ENCODE peak calls at places on chromosomes 5 and 9, in five cellular contexts. One of them, this sample, is unnamed.

GRCh38 chr9:112086627-112087026 is 88.5 kb downstream of the SUSD1 start:
- DNase-seq in adipocyte: peak
- DNase-seq in NCI-H510A treated with DMSO at 0.1 percent for 48 hours: peak
- DNase-seq in stimulated activated CD8-positive, alpha-beta memory T cell treated with anti-CD3 and anti-CD28 coated beads, Interleukin-2, amount 100 ng/mL, for 48 hours: no peak
- DNase-seq in LoVo: peak
- DNase-seq in this sample: no peak

GRCh38 chr5:119070578-119070827 is 384 bp upstream of the DMXL1 start:
- DNase-seq in adipocyte: peak
- DNase-seq in NCI-H510A treated with DMSO at 0.1 percent for 48 hours: peak
- DNase-seq in stimulated activated CD8-positive, alpha-beta memory T cell treated with anti-CD3 and anti-CD28 coated beads, Interleukin-2, amount 100 ng/mL, for 48 hours: peak
- DNase-seq in LoVo: no peak
- DNase-seq in this sample: peak

GRCh38 chr5:156913719-156914370 is 49.2 kb downstream of the TIMD4 start:
- DNase-seq in adipocyte: no peak
- DNase-seq in NCI-H510A treated with DMSO at 0.1 percent for 48 hours: peak
- DNase-seq in stimulated activated CD8-positive, alpha-beta memory T cell treated with anti-CD3 and anti-CD28 coated beads, Interleukin-2, amount 100 ng/mL, for 48 hours: no peak
- DNase-seq in LoVo: no peak
- DNase-seq in this sample: peak

GRCh38 chr5:38032149-38032548 is 192.3 kb upstream of the GDNF start:
- DNase-seq in adipocyte: no peak
- DNase-seq in NCI-H510A treated with DMSO at 0.1 percent for 48 hours: no peak
- DNase-seq in stimulated activated CD8-positive, alpha-beta memory T cell treated with anti-CD3 and anti-CD28 coated beads, Interleukin-2, amount 100 ng/mL, for 48 hours: no peak
- DNase-seq in LoVo: no peak
- DNase-seq in this sample: no peak

GRCh38 chr9:100784755-100785154 is 206.9 kb downstream of the CAVIN4 start:
- DNase-seq in adipocyte: no peak
- DNase-seq in NCI-H510A treated with DMSO at 0.1 percent for 48 hours: no peak
- DNase-seq in stimulated activated CD8-positive, alpha-beta memory T cell treated with anti-CD3 and anti-CD28 coated beads, Interleukin-2, amount 100 ng/mL, for 48 hours: no peak
- DNase-seq in LoVo: no peak
- DNase-seq in this sample: no peak

GRCh38 chr9:19138084-19138483 is 10.8 kb upstream of the PLIN2 start:
- DNase-seq in adipocyte: no peak
- DNase-seq in NCI-H510A treated with DMSO at 0.1 percent for 48 hours: no peak
- DNase-seq in stimulated activated CD8-positive, alpha-beta memory T cell treated with anti-CD3 and anti-CD28 coated beads, Interleukin-2, amount 100 ng/mL, for 48 hours: no peak
- DNase-seq in LoVo: no peak
- DNase-seq in this sample: peak

GRCh38 chr5:134540747-134541733 is 15.6 kb downstream of the JADE2 start:
- DNase-seq in adipocyte: no peak
- DNase-seq in NCI-H510A treated with DMSO at 0.1 percent for 48 hours: peak
- DNase-seq in stimulated activated CD8-positive, alpha-beta memory T cell treated with anti-CD3 and anti-CD28 coated beads, Interleukin-2, amount 100 ng/mL, for 48 hours: no peak
- DNase-seq in LoVo: no peak
- DNase-seq in this sample: no peak

GRCh38 chr5:98349251-98349989 is 424.0 kb upstream of the RGMB start:
- DNase-seq in adipocyte: peak
- DNase-seq in NCI-H510A treated with DMSO at 0.1 percent for 48 hours: no peak
- DNase-seq in stimulated activated CD8-positive, alpha-beta memory T cell treated with anti-CD3 and anti-CD28 coated beads, Interleukin-2, amount 100 ng/mL, for 48 hours: no peak
- DNase-seq in LoVo: peak
- DNase-seq in this sample: no peak

GRCh38 chr5:114305402-114306207 is 56.3 kb upstream of the KCNN2 start:
- DNase-seq in adipocyte: peak
- DNase-seq in NCI-H510A treated with DMSO at 0.1 percent for 48 hours: no peak
- DNase-seq in stimulated activated CD8-positive, alpha-beta memory T cell treated with anti-CD3 and anti-CD28 coated beads, Interleukin-2, amount 100 ng/mL, for 48 hours: no peak
- DNase-seq in LoVo: no peak
- DNase-seq in this sample: peak

GRCh38 chr5:593511-593910 is 18.6 kb upstream of the CEP72 start:
- DNase-seq in adipocyte: no peak
- DNase-seq in NCI-H510A treated with DMSO at 0.1 percent for 48 hours: no peak
- DNase-seq in stimulated activated CD8-positive, alpha-beta memory T cell treated with anti-CD3 and anti-CD28 coated beads, Interleukin-2, amount 100 ng/mL, for 48 hours: no peak
- DNase-seq in LoVo: no peak
- DNase-seq in this sample: no peak

GRCh38 chr9:15235658-15236057 is 71.4 kb downstream of the TTC39B start:
- DNase-seq in adipocyte: no peak
- DNase-seq in NCI-H510A treated with DMSO at 0.1 percent for 48 hours: no peak
- DNase-seq in stimulated activated CD8-positive, alpha-beta memory T cell treated with anti-CD3 and anti-CD28 coated beads, Interleukin-2, amount 100 ng/mL, for 48 hours: no peak
- DNase-seq in LoVo: no peak
- DNase-seq in this sample: no peak

GRCh38 chr9:137156567-137157375 is 13.1 kb downstream of the LRRC26 start:
- DNase-seq in adipocyte: peak
- DNase-seq in NCI-H510A treated with DMSO at 0.1 percent for 48 hours: no peak
- DNase-seq in stimulated activated CD8-positive, alpha-beta memory T cell treated with anti-CD3 and anti-CD28 coated beads, Interleukin-2, amount 100 ng/mL, for 48 hours: peak
- DNase-seq in LoVo: no peak
- DNase-seq in this sample: no peak

GRCh38 chr5:142421158-142421617 is 96.4 kb upstream of the SPRY4 start:
- DNase-seq in adipocyte: no peak
- DNase-seq in NCI-H510A treated with DMSO at 0.1 percent for 48 hours: no peak
- DNase-seq in stimulated activated CD8-positive, alpha-beta memory T cell treated with anti-CD3 and anti-CD28 coated beads, Interleukin-2, amount 100 ng/mL, for 48 hours: no peak
- DNase-seq in LoVo: no peak
- DNase-seq in this sample: no peak

GRCh38 chr5:92687793-92688467 is 893.1 kb downstream of the NR2F1-AS1 start:
- DNase-seq in adipocyte: peak
- DNase-seq in NCI-H510A treated with DMSO at 0.1 percent for 48 hours: no peak
- DNase-seq in stimulated activated CD8-positive, alpha-beta memory T cell treated with anti-CD3 and anti-CD28 coated beads, Interleukin-2, amount 100 ng/mL, for 48 hours: no peak
- DNase-seq in LoVo: no peak
- DNase-seq in this sample: peak

GRCh38 chr9:79764377-79764776 is 192.6 kb downstream of the TLE4 start:
- DNase-seq in adipocyte: peak
- DNase-seq in NCI-H510A treated with DMSO at 0.1 percent for 48 hours: no peak
- DNase-seq in stimulated activated CD8-positive, alpha-beta memory T cell treated with anti-CD3 and anti-CD28 coated beads, Interleukin-2, amount 100 ng/mL, for 48 hours: no peak
- DNase-seq in LoVo: peak
- DNase-seq in this sample: no peak

GRCh38 chr5:124706041-124706440 is 40.4 kb downstream of the ZNF608 start:
- DNase-seq in adipocyte: no peak
- DNase-seq in NCI-H510A treated with DMSO at 0.1 percent for 48 hours: no peak
- DNase-seq in stimulated activated CD8-positive, alpha-beta memory T cell treated with anti-CD3 and anti-CD28 coated beads, Interleukin-2, amount 100 ng/mL, for 48 hours: no peak
- DNase-seq in LoVo: no peak
- DNase-seq in this sample: no peak

GRCh38 chr9:653421-653820 is 188.1 kb upstream of the DMRT1 start:
- DNase-seq in adipocyte: no peak
- DNase-seq in NCI-H510A treated with DMSO at 0.1 percent for 48 hours: no peak
- DNase-seq in stimulated activated CD8-positive, alpha-beta memory T cell treated with anti-CD3 and anti-CD28 coated beads, Interleukin-2, amount 100 ng/mL, for 48 hours: no peak
- DNase-seq in LoVo: no peak
- DNase-seq in this sample: no peak

GRCh38 chr9:105656131-105656921 is 5.9 kb upstream of the TAL2 start:
- DNase-seq in adipocyte: peak
- DNase-seq in NCI-H510A treated with DMSO at 0.1 percent for 48 hours: peak
- DNase-seq in stimulated activated CD8-positive, alpha-beta memory T cell treated with anti-CD3 and anti-CD28 coated beads, Interleukin-2, amount 100 ng/mL, for 48 hours: no peak
- DNase-seq in LoVo: peak
- DNase-seq in this sample: peak

GRCh38 chr5:113345261-113345940 is 89.4 kb downstream of the TSSK1B start:
- DNase-seq in adipocyte: peak
- DNase-seq in NCI-H510A treated with DMSO at 0.1 percent for 48 hours: no peak
- DNase-seq in stimulated activated CD8-positive, alpha-beta memory T cell treated with anti-CD3 and anti-CD28 coated beads, Interleukin-2, amount 100 ng/mL, for 48 hours: no peak
- DNase-seq in LoVo: peak
- DNase-seq in this sample: no peak

GRCh38 chr9:89361816-89362646 is 43.7 kb downstream of the SECISBP2 start:
- DNase-seq in adipocyte: no peak
- DNase-seq in NCI-H510A treated with DMSO at 0.1 percent for 48 hours: no peak
- DNase-seq in stimulated activated CD8-positive, alpha-beta memory T cell treated with anti-CD3 and anti-CD28 coated beads, Interleukin-2, amount 100 ng/mL, for 48 hours: no peak
- DNase-seq in LoVo: no peak
- DNase-seq in this sample: no peak

GRCh38 chr5:120463991-120464626 is at the start of gene PRR16:
- DNase-seq in adipocyte: peak
- DNase-seq in NCI-H510A treated with DMSO at 0.1 percent for 48 hours: peak
- DNase-seq in stimulated activated CD8-positive, alpha-beta memory T cell treated with anti-CD3 and anti-CD28 coated beads, Interleukin-2, amount 100 ng/mL, for 48 hours: no peak
- DNase-seq in LoVo: peak
- DNase-seq in this sample: peak

GRCh38 chr5:151596839-151597539 is 5.9 kb upstream of the FAT2 start:
- DNase-seq in adipocyte: peak
- DNase-seq in NCI-H510A treated with DMSO at 0.1 percent for 48 hours: no peak
- DNase-seq in stimulated activated CD8-positive, alpha-beta memory T cell treated with anti-CD3 and anti-CD28 coated beads, Interleukin-2, amount 100 ng/mL, for 48 hours: no peak
- DNase-seq in LoVo: no peak
- DNase-seq in this sample: no peak

GRCh38 chr5:40277161-40277906 is 402.4 kb upstream of the PTGER4 start:
- DNase-seq in adipocyte: no peak
- DNase-seq in NCI-H510A treated with DMSO at 0.1 percent for 48 hours: no peak
- DNase-seq in stimulated activated CD8-positive, alpha-beta memory T cell treated with anti-CD3 and anti-CD28 coated beads, Interleukin-2, amount 100 ng/mL, for 48 hours: peak
- DNase-seq in LoVo: no peak
- DNase-seq in this sample: no peak

GRCh38 chr5:8907168-8907868 is 638.6 kb downstream of the SEMA5A start:
- DNase-seq in adipocyte: peak
- DNase-seq in NCI-H510A treated with DMSO at 0.1 percent for 48 hours: no peak
- DNase-seq in stimulated activated CD8-positive, alpha-beta memory T cell treated with anti-CD3 and anti-CD28 coated beads, Interleukin-2, amount 100 ng/mL, for 48 hours: no peak
- DNase-seq in LoVo: no peak
- DNase-seq in this sample: no peak

GRCh38 chr5:2750758-2751464 is 566 bp downstream of the IRX2 start:
- DNase-seq in adipocyte: no peak
- DNase-seq in NCI-H510A treated with DMSO at 0.1 percent for 48 hours: no peak
- DNase-seq in stimulated activated CD8-positive, alpha-beta memory T cell treated with anti-CD3 and anti-CD28 coated beads, Interleukin-2, amount 100 ng/mL, for 48 hours: no peak
- DNase-seq in LoVo: no peak
- DNase-seq in this sample: no peak

GRCh38 chr9:104906441-104907277 is 21.3 kb downstream of the ABCA1 start:
- DNase-seq in adipocyte: peak
- DNase-seq in NCI-H510A treated with DMSO at 0.1 percent for 48 hours: no peak
- DNase-seq in stimulated activated CD8-positive, alpha-beta memory T cell treated with anti-CD3 and anti-CD28 coated beads, Interleukin-2, amount 100 ng/mL, for 48 hours: no peak
- DNase-seq in LoVo: no peak
- DNase-seq in this sample: no peak

GRCh38 chr9:8531831-8532230 is 732.3 kb upstream of the DMAC1 start:
- DNase-seq in adipocyte: no peak
- DNase-seq in NCI-H510A treated with DMSO at 0.1 percent for 48 hours: no peak
- DNase-seq in stimulated activated CD8-positive, alpha-beta memory T cell treated with anti-CD3 and anti-CD28 coated beads, Interleukin-2, amount 100 ng/mL, for 48 hours: no peak
- DNase-seq in LoVo: no peak
- DNase-seq in this sample: no peak

GRCh38 chr9:78354980-78355379 is 58.1 kb downstream of the PSAT1 start:
- DNase-seq in adipocyte: no peak
- DNase-seq in NCI-H510A treated with DMSO at 0.1 percent for 48 hours: no peak
- DNase-seq in stimulated activated CD8-positive, alpha-beta memory T cell treated with anti-CD3 and anti-CD28 coated beads, Interleukin-2, amount 100 ng/mL, for 48 hours: no peak
- DNase-seq in LoVo: no peak
- DNase-seq in this sample: no peak

GRCh38 chr5:57097526-57097925 is 76.3 kb upstream of the GPBP1 start:
- DNase-seq in adipocyte: no peak
- DNase-seq in NCI-H510A treated with DMSO at 0.1 percent for 48 hours: no peak
- DNase-seq in stimulated activated CD8-positive, alpha-beta memory T cell treated with anti-CD3 and anti-CD28 coated beads, Interleukin-2, amount 100 ng/mL, for 48 hours: no peak
- DNase-seq in LoVo: no peak
- DNase-seq in this sample: no peak

GRCh38 chr9:129609486-129610192 is 11.3 kb downstream of the C9orf50 start:
- DNase-seq in adipocyte: peak
- DNase-seq in NCI-H510A treated with DMSO at 0.1 percent for 48 hours: no peak
- DNase-seq in stimulated activated CD8-positive, alpha-beta memory T cell treated with anti-CD3 and anti-CD28 coated beads, Interleukin-2, amount 100 ng/mL, for 48 hours: no peak
- DNase-seq in LoVo: no peak
- DNase-seq in this sample: no peak

GRCh38 chr9:65432722-65433323 is 147.8 kb upstream of the FOXD4L5 start:
- DNase-seq in adipocyte: no peak
- DNase-seq in NCI-H510A treated with DMSO at 0.1 percent for 48 hours: no peak
- DNase-seq in stimulated activated CD8-positive, alpha-beta memory T cell treated with anti-CD3 and anti-CD28 coated beads, Interleukin-2, amount 100 ng/mL, for 48 hours: no peak
- DNase-seq in LoVo: no peak
- DNase-seq in this sample: no peak

GRCh38 chr9:126676685-126677143 is 63.0 kb downstream of the LMX1B start:
- DNase-seq in adipocyte: peak
- DNase-seq in NCI-H510A treated with DMSO at 0.1 percent for 48 hours: no peak
- DNase-seq in stimulated activated CD8-positive, alpha-beta memory T cell treated with anti-CD3 and anti-CD28 coated beads, Interleukin-2, amount 100 ng/mL, for 48 hours: no peak
- DNase-seq in LoVo: no peak
- DNase-seq in this sample: peak

GRCh38 chr5:127723571-127723970 is 20.4 kb downstream of the CCDC192 start:
- DNase-seq in adipocyte: peak
- DNase-seq in NCI-H510A treated with DMSO at 0.1 percent for 48 hours: no peak
- DNase-seq in stimulated activated CD8-positive, alpha-beta memory T cell treated with anti-CD3 and anti-CD28 coated beads, Interleukin-2, amount 100 ng/mL, for 48 hours: no peak
- DNase-seq in LoVo: no peak
- DNase-seq in this sample: no peak

GRCh38 chr5:32506251-32506661 is 61.7 kb upstream of the ZFR start:
- DNase-seq in adipocyte: peak
- DNase-seq in NCI-H510A treated with DMSO at 0.1 percent for 48 hours: no peak
- DNase-seq in stimulated activated CD8-positive, alpha-beta memory T cell treated with anti-CD3 and anti-CD28 coated beads, Interleukin-2, amount 100 ng/mL, for 48 hours: no peak
- DNase-seq in LoVo: no peak
- DNase-seq in this sample: peak

GRCh38 chr9:118533101-118533500 is 828.9 kb downstream of the TLR4 start:
- DNase-seq in adipocyte: peak
- DNase-seq in NCI-H510A treated with DMSO at 0.1 percent for 48 hours: no peak
- DNase-seq in stimulated activated CD8-positive, alpha-beta memory T cell treated with anti-CD3 and anti-CD28 coated beads, Interleukin-2, amount 100 ng/mL, for 48 hours: no peak
- DNase-seq in LoVo: no peak
- DNase-seq in this sample: no peak

GRCh38 chr9:91037511-91038482 is 236.2 kb downstream of the SYK start:
- DNase-seq in adipocyte: peak
- DNase-seq in NCI-H510A treated with DMSO at 0.1 percent for 48 hours: no peak
- DNase-seq in stimulated activated CD8-positive, alpha-beta memory T cell treated with anti-CD3 and anti-CD28 coated beads, Interleukin-2, amount 100 ng/mL, for 48 hours: no peak
- DNase-seq in LoVo: peak
- DNase-seq in this sample: peak

GRCh38 chr5:141507387-141508091 is 18.7 kb downstream of the PCDHGC5 start:
- DNase-seq in adipocyte: peak
- DNase-seq in NCI-H510A treated with DMSO at 0.1 percent for 48 hours: no peak
- DNase-seq in stimulated activated CD8-positive, alpha-beta memory T cell treated with anti-CD3 and anti-CD28 coated beads, Interleukin-2, amount 100 ng/mL, for 48 hours: no peak
- DNase-seq in LoVo: no peak
- DNase-seq in this sample: no peak

This sample was measured in NCI-H146.